ENCODE peak calls at places on chromosomes 16 and 17, in four cellular contexts. L is NCI-H2029 treated with DMSO at 0.1 percent for 48 hours, U is NCI-H2227 treated with DMSO at 0.1 percent for 48 hours, I is heart left ventricle. S is an unnamed sample.

GRCh38 chr17:38747385-38748328 is 479 bp downstream of the PCGF2 start:
- DNase-seq in I (peak), L (no peak), U (peak), S (peak)

GRCh38 chr17:80297996-80298560 is 37.4 kb downstream of the RNF213 start:
- DNase-seq in L (peak), I (no peak), U (no peak), S (no peak)

GRCh38 chr17:17141860-17142552 is 64.1 kb downstream of the PLD6 start:
- DNase-seq in L (no peak), I (no peak), U (peak), S (no peak)

GRCh38 chr16:72149676-72150464 is 22.1 kb downstream of the PMFBP1 start:
- DNase-seq in I (no peak), U (no peak), L (no peak), S (no peak)

GRCh38 chr17:17706140-17707060 is 25.1 kb downstream of the RAI1 start:
- DNase-seq in L (no peak), I (no peak), U (no peak), S (no peak)

GRCh38 chr17:39820541-39820940 is 43.6 kb downstream of the IKZF3 start:
- DNase-seq in I (no peak), L (no peak), U (no peak), S (no peak)

GRCh38 chr16:87647431-87648185 is 45.3 kb downstream of the JPH3 start:
- DNase-seq in L (no peak), I (no peak), U (no peak), S (no peak)

GRCh38 chr17:14815079-14815478 is 450.0 kb downstream of the PMP22 start:
- DNase-seq in U (no peak), L (no peak), I (no peak), S (no peak)

GRCh38 chr17:80652751-80653330 is 108.2 kb downstream of the RPTOR start:
- DNase-seq in I (no peak), U (no peak), L (no peak), S (no peak)

GRCh38 chr16:49000594-49000993 is 281.0 kb downstream of the CBLN1 start:
- DNase-seq in I (no peak), U (no peak), L (no peak), S (no peak)

GRCh38 chr17:41529491-41529915 is 1.4 kb upstream of the KRT19 start:
- DNase-seq in L (no peak), U (no peak), I (peak), S (no peak)

GRCh38 chr16:31200821-31201510 is 1.6 kb downstream of the PYCARD start:
- DNase-seq in U (no peak), L (no peak), I (no peak), S (no peak)

S was measured in mucosa of descending colon.